ENCODE peak calls at places on chromosomes 4 and X, in six cellular contexts. B, V, J, O, G and I are unnamed samples.

GRCh38 chr4:84583871-84584373 is 995 bp downstream of the CDS1 start:
- DNase-seq in B (no peak), G (no peak), J (no peak), O (no peak), V (no peak), I (no peak)

GRCh38 chr4:182143822-182144620 is 99.2 kb upstream of the TENM3 start:
- DNase-seq in V (no peak), B (peak; percentile 84), G (no peak), J (no peak), O (no peak), I (peak; percentile 13)

GRCh38 chr4:94488667-94489066 is 36.9 kb downstream of the PDLIM5 start:
- DNase-seq in V (no peak), J (no peak), B (peak; percentile 60), G (no peak), O (no peak), I (peak; percentile 28)

GRCh38 chrX:120604359-120604782 is 470 bp downstream of the MCTS1 start:
- DNase-seq in G (no peak), B (peak; percentile 18), J (peak; percentile 7), O (no peak), V (peak; percentile 29), I (peak; percentile 42)

GRCh38 chr4:4277531-4277930 is 12.4 kb downstream of the LYAR start:
- DNase-seq in V (no peak), O (no peak), J (no peak), G (no peak), B (no peak), I (no peak)

GRCh38 chr4:173609158-173609557 is 79.1 kb upstream of the HAND2 start:
- DNase-seq in J (no peak), B (no peak), V (no peak), G (no peak), O (no peak), I (no peak)

GRCh38 chr4:64417974-64418373 is 8.7 kb upstream of the TECRL start:
- DNase-seq in O (no peak), J (no peak), G (no peak), B (peak; percentile 54), V (no peak), I (no peak)

GRCh38 chr4:15755321-15755750 is 22.8 kb upstream of the CD38 start:
- DNase-seq in G (peak; percentile 20), V (no peak), O (no peak), B (peak; percentile 64), J (no peak), I (peak; percentile 79)

GRCh38 chr4:149927514-149927913 is 111.9 kb upstream of the IQCM start:
- DNase-seq in O (no peak), J (no peak), G (no peak), V (no peak), B (no peak), I (no peak)

GRCh38 chr4:176753049-176753448 is 39.7 kb downstream of the VEGFC start:
- DNase-seq in B (peak; percentile 94), J (no peak), O (no peak), G (no peak), V (no peak), I (no peak)

GRCh38 chr4:56158483-56158882 is 209.7 kb downstream of the CEP135 start:
- DNase-seq in G (no peak), J (no peak), V (no peak), B (no peak), O (no peak), I (no peak)

GRCh38 chrX:110397904-110398303 is 39.3 kb downstream of the RTL9 start:
- DNase-seq in J (no peak), B (no peak), V (no peak), G (no peak), O (no peak), I (no peak)

GRCh38 chrX:116694046-116694445 is 231.3 kb upstream of the CT83 start:
- DNase-seq in B (no peak), O (no peak), V (no peak), J (no peak), G (no peak), I (no peak)

GRCh38 chrX:138866643-138867042 is 155.1 kb upstream of the FGF13 start:
- DNase-seq in J (no peak), G (no peak), B (no peak), V (no peak), O (no peak), I (no peak)

GRCh38 chr4:102466298-102466697 is 34.9 kb upstream of the NFKB1 start:
- DNase-seq in O (no peak), V (no peak), G (no peak), J (no peak), B (peak; percentile 45), I (peak; percentile 51)

GRCh38 chr4:40656221-40656863 is 26.7 kb upstream of the RBM47 start:
- DNase-seq in V (no peak), J (no peak), G (no peak), O (no peak), B (no peak), I (no peak)

GRCh38 chr4:37816719-37817118 is 9.8 kb upstream of the PGM2 start:
- DNase-seq in O (no peak), G (no peak), J (no peak), V (no peak), B (no peak), I (no peak)

GRCh38 chr4:161841759-161842158 is 322.0 kb downstream of the FSTL5 start:
- DNase-seq in O (no peak), J (no peak), B (no peak), G (no peak), V (no peak), I (no peak)

GRCh38 chr4:83516042-83516772 is 19.7 kb upstream of the GPAT3 start:
- DNase-seq in G (no peak), B (peak; percentile 63), V (no peak), O (no peak), J (no peak), I (no peak)

GRCh38 chr4:152259866-152260265 is 276.0 kb downstream of the FBXW7 start:
- DNase-seq in G (no peak), O (no peak), V (no peak), J (no peak), B (peak; percentile 49), I (peak; percentile 50)

GRCh38 chr4:88870428-88870827 is 172.8 kb upstream of the NAP1L5 start:
- DNase-seq in G (no peak), V (no peak), O (no peak), J (no peak), B (no peak), I (no peak)

GRCh38 chr4:110769578-110769977 is 146.7 kb upstream of the PITX2 start:
- DNase-seq in B (no peak), O (no peak), G (no peak), V (no peak), J (no peak), I (no peak)

GRCh38 chr4:113899260-113900177 is 79.9 kb downstream of the ARSJ start:
- DNase-seq in O (no peak), V (peak; percentile 26), J (peak; percentile 26), G (no peak), B (no peak), I (no peak)

GRCh38 chr4:152138451-152138850 is 377.6 kb upstream of the GATB start:
- DNase-seq in V (peak; percentile 19), G (no peak), B (no peak), O (no peak), J (peak; percentile 14), I (no peak)

GRCh38 chrX:71996826-71997225 is 86.2 kb downstream of the NHSL2 start:
- DNase-seq in G (no peak), J (no peak), V (no peak), B (no peak), O (no peak), I (no peak)

GRCh38 chrX:64739792-64740378 is 236.4 kb downstream of the ZC4H2 start:
- DNase-seq in B (no peak), J (no peak), V (no peak), O (no peak), G (no peak), I (no peak)

GRCh38 chr4:58566260-58566659 is 1456.1 kb upstream of the IGFBP7 start:
- DNase-seq in O (no peak), G (no peak), J (no peak), V (no peak), B (no peak), I (no peak)